ENCODE peak calls at places on chromosome 12, in eight cellular contexts. One of them, this sample, is unnamed.

GRCh38 chr12:76506149-76506548 is 53.4 kb downstream of the OSBPL8 start:
- DNase-seq in WTC11: no peak
- DNase-seq in Panc1: no peak
- DNase-seq in progenitor cell of endocrine pancreas: no peak
- DNase-seq in fibroblast of the aortic adventitia: no peak
- DNase-seq in cardiac muscle cell: no peak
- DNase-seq in AG09309: no peak
- DNase-seq in PC-9: no peak
- DNase-seq in this sample: no peak

GRCh38 chr12:14219156-14219555 is 146.3 kb upstream of the ATF7IP start:
- DNase-seq in WTC11: no peak
- DNase-seq in Panc1: no peak
- DNase-seq in progenitor cell of endocrine pancreas: no peak
- DNase-seq in fibroblast of the aortic adventitia: no peak
- DNase-seq in cardiac muscle cell: no peak
- DNase-seq in AG09309: no peak
- DNase-seq in PC-9: no peak
- DNase-seq in this sample: no peak

GRCh38 chr12:110921262-110921661 is 883 bp upstream of the MYL2 start:
- DNase-seq in WTC11: no peak
- DNase-seq in Panc1: no peak
- DNase-seq in progenitor cell of endocrine pancreas: no peak
- DNase-seq in fibroblast of the aortic adventitia: peak; percentile 37
- DNase-seq in cardiac muscle cell: no peak
- DNase-seq in AG09309: peak; percentile 4
- DNase-seq in PC-9: no peak
- DNase-seq in this sample: no peak

GRCh38 chr12:124848621-124849380 is 14.9 kb downstream of the SCARB1 start:
- DNase-seq in WTC11: no peak
- DNase-seq in Panc1: no peak
- DNase-seq in progenitor cell of endocrine pancreas: no peak
- DNase-seq in fibroblast of the aortic adventitia: no peak
- DNase-seq in cardiac muscle cell: no peak
- DNase-seq in AG09309: no peak
- DNase-seq in PC-9: no peak
- DNase-seq in this sample: no peak

GRCh38 chr12:82873951-82874350 is 187.2 kb downstream of the TMTC2 start:
- DNase-seq in WTC11: no peak
- DNase-seq in Panc1: no peak
- DNase-seq in progenitor cell of endocrine pancreas: no peak
- DNase-seq in fibroblast of the aortic adventitia: no peak
- DNase-seq in cardiac muscle cell: no peak
- DNase-seq in AG09309: no peak
- DNase-seq in PC-9: no peak
- DNase-seq in this sample: no peak

GRCh38 chr12:63905523-63905922 is 61.0 kb downstream of the SRGAP1 start:
- DNase-seq in WTC11: no peak
- DNase-seq in Panc1: no peak
- DNase-seq in progenitor cell of endocrine pancreas: no peak
- DNase-seq in fibroblast of the aortic adventitia: no peak
- DNase-seq in cardiac muscle cell: no peak
- DNase-seq in AG09309: no peak
- DNase-seq in PC-9: no peak
- DNase-seq in this sample: no peak

GRCh38 chr12:10709808-10710207 is 13.3 kb downstream of the YBX3 start:
- DNase-seq in WTC11: no peak
- DNase-seq in Panc1: no peak
- DNase-seq in progenitor cell of endocrine pancreas: no peak
- DNase-seq in fibroblast of the aortic adventitia: no peak
- DNase-seq in cardiac muscle cell: no peak
- DNase-seq in AG09309: no peak
- DNase-seq in PC-9: no peak
- DNase-seq in this sample: no peak

GRCh38 chr12:22100952-22101748 is 55.1 kb downstream of the CMAS start:
- DNase-seq in WTC11: peak; percentile 44
- DNase-seq in Panc1: peak; percentile 18
- DNase-seq in progenitor cell of endocrine pancreas: no peak
- DNase-seq in fibroblast of the aortic adventitia: peak; percentile 86
- DNase-seq in cardiac muscle cell: peak; percentile 69
- DNase-seq in AG09309: peak; percentile 31
- DNase-seq in PC-9: peak; percentile 11
- DNase-seq in this sample: peak; percentile 32

GRCh38 chr12:90301734-90302133 is 593.1 kb upstream of the ATP2B1 start:
- DNase-seq in WTC11: no peak
- DNase-seq in Panc1: no peak
- DNase-seq in progenitor cell of endocrine pancreas: no peak
- DNase-seq in fibroblast of the aortic adventitia: no peak
- DNase-seq in cardiac muscle cell: no peak
- DNase-seq in AG09309: no peak
- DNase-seq in PC-9: no peak
- DNase-seq in this sample: no peak

GRCh38 chr12:34396861-34397590 is 374.7 kb downstream of the ALG10 start:
- DNase-seq in WTC11: no peak
- DNase-seq in Panc1: no peak
- DNase-seq in progenitor cell of endocrine pancreas: peak; percentile 9
- DNase-seq in fibroblast of the aortic adventitia: no peak
- DNase-seq in cardiac muscle cell: no peak
- DNase-seq in AG09309: no peak
- DNase-seq in PC-9: peak; percentile 1
- DNase-seq in this sample: no peak

GRCh38 chr12:102533483-102533882 is 53.1 kb upstream of the IGF1 start:
- DNase-seq in WTC11: no peak
- DNase-seq in Panc1: no peak
- DNase-seq in progenitor cell of endocrine pancreas: no peak
- DNase-seq in fibroblast of the aortic adventitia: no peak
- DNase-seq in cardiac muscle cell: no peak
- DNase-seq in AG09309: no peak
- DNase-seq in PC-9: no peak
- DNase-seq in this sample: peak; percentile 3

GRCh38 chr12:31005944-31006361 is 67.7 kb upstream of the DDX11 start:
- DNase-seq in WTC11: peak; percentile 3
- DNase-seq in Panc1: no peak
- DNase-seq in progenitor cell of endocrine pancreas: no peak
- DNase-seq in fibroblast of the aortic adventitia: peak; percentile 27
- DNase-seq in cardiac muscle cell: no peak
- DNase-seq in AG09309: peak; percentile 54
- DNase-seq in PC-9: peak; percentile 95
- DNase-seq in this sample: no peak

GRCh38 chr12:124240493-124240892 is 54.4 kb upstream of the RFLNA start:
- DNase-seq in WTC11: peak; percentile 35
- DNase-seq in Panc1: no peak
- DNase-seq in progenitor cell of endocrine pancreas: no peak
- DNase-seq in fibroblast of the aortic adventitia: no peak
- DNase-seq in cardiac muscle cell: peak; percentile 9
- DNase-seq in AG09309: no peak
- DNase-seq in PC-9: no peak
- DNase-seq in this sample: no peak

GRCh38 chr12:104138747-104139186 is 757 bp upstream of the NFYB start:
- DNase-seq in WTC11: peak; percentile 12
- DNase-seq in Panc1: no peak
- DNase-seq in progenitor cell of endocrine pancreas: no peak
- DNase-seq in fibroblast of the aortic adventitia: peak; percentile 21
- DNase-seq in cardiac muscle cell: peak; percentile 26
- DNase-seq in AG09309: no peak
- DNase-seq in PC-9: no peak
- DNase-seq in this sample: peak; percentile 31

GRCh38 chr12:22284871-22285270 is 49.6 kb downstream of the ST8SIA1 start:
- DNase-seq in WTC11: no peak
- DNase-seq in Panc1: no peak
- DNase-seq in progenitor cell of endocrine pancreas: no peak
- DNase-seq in fibroblast of the aortic adventitia: peak; percentile 55
- DNase-seq in cardiac muscle cell: no peak
- DNase-seq in AG09309: no peak
- DNase-seq in PC-9: no peak
- DNase-seq in this sample: no peak

GRCh38 chr12:132117558-132117875 is 26.6 kb downstream of the DDX51 start:
- DNase-seq in WTC11: peak; percentile 43
- DNase-seq in Panc1: no peak
- DNase-seq in progenitor cell of endocrine pancreas: no peak
- DNase-seq in fibroblast of the aortic adventitia: no peak
- DNase-seq in cardiac muscle cell: no peak
- DNase-seq in AG09309: no peak
- DNase-seq in PC-9: no peak
- DNase-seq in this sample: no peak

GRCh38 chr12:7017870-7018349 is 366 bp downstream of the LPCAT3 start:
- DNase-seq in WTC11: no peak
- DNase-seq in Panc1: no peak
- DNase-seq in progenitor cell of endocrine pancreas: no peak
- DNase-seq in fibroblast of the aortic adventitia: no peak
- DNase-seq in cardiac muscle cell: no peak
- DNase-seq in AG09309: no peak
- DNase-seq in PC-9: no peak
- DNase-seq in this sample: peak; percentile 77

GRCh38 chr12:12927211-12928079 is 24.5 kb downstream of the GPRC5D start:
- DNase-seq in WTC11: no peak
- DNase-seq in Panc1: no peak
- DNase-seq in progenitor cell of endocrine pancreas: peak; percentile 80
- DNase-seq in fibroblast of the aortic adventitia: no peak
- DNase-seq in cardiac muscle cell: peak; percentile 83
- DNase-seq in AG09309: no peak
- DNase-seq in PC-9: peak; percentile 94
- DNase-seq in this sample: peak; percentile 65

GRCh38 chr12:96044017-96044985 is 8.9 kb upstream of the LTA4H start:
- DNase-seq in WTC11: no peak
- DNase-seq in Panc1: no peak
- DNase-seq in progenitor cell of endocrine pancreas: no peak
- DNase-seq in fibroblast of the aortic adventitia: peak; percentile 82
- DNase-seq in cardiac muscle cell: no peak
- DNase-seq in AG09309: peak; percentile 46
- DNase-seq in PC-9: no peak
- DNase-seq in this sample: no peak

GRCh38 chr12:121240484-121241202 is 30.7 kb downstream of the P2RX4 start:
- DNase-seq in WTC11: peak; percentile 50
- DNase-seq in Panc1: no peak
- DNase-seq in progenitor cell of endocrine pancreas: no peak
- DNase-seq in fibroblast of the aortic adventitia: peak; percentile 27
- DNase-seq in cardiac muscle cell: no peak
- DNase-seq in AG09309: no peak
- DNase-seq in PC-9: no peak
- DNase-seq in this sample: peak; percentile 45

GRCh38 chr12:56315256-56315625 is 547 bp downstream of the CNPY2 start:
- DNase-seq in WTC11: no peak
- DNase-seq in Panc1: no peak
- DNase-seq in progenitor cell of endocrine pancreas: no peak
- DNase-seq in fibroblast of the aortic adventitia: no peak
- DNase-seq in cardiac muscle cell: no peak
- DNase-seq in AG09309: no peak
- DNase-seq in PC-9: no peak
- DNase-seq in this sample: peak; percentile 25

GRCh38 chr12:69583203-69583602 is 2.1 kb upstream of the CCT2 start:
- DNase-seq in WTC11: peak; percentile 44
- DNase-seq in Panc1: no peak
- DNase-seq in progenitor cell of endocrine pancreas: no peak
- DNase-seq in fibroblast of the aortic adventitia: no peak
- DNase-seq in cardiac muscle cell: peak; percentile 50
- DNase-seq in AG09309: no peak
- DNase-seq in PC-9: no peak
- DNase-seq in this sample: no peak

GRCh38 chr12:130026608-130027176 is 122.9 kb upstream of the TMEM132D start:
- DNase-seq in WTC11: peak; percentile 33
- DNase-seq in Panc1: no peak
- DNase-seq in progenitor cell of endocrine pancreas: peak; percentile 37
- DNase-seq in fibroblast of the aortic adventitia: no peak
- DNase-seq in cardiac muscle cell: peak; percentile 60
- DNase-seq in AG09309: no peak
- DNase-seq in PC-9: peak; percentile 28
- DNase-seq in this sample: peak; percentile 69

GRCh38 chr12:114659084-114659483 is 24.9 kb downstream of the TBX3 start:
- DNase-seq in WTC11: no peak
- DNase-seq in Panc1: no peak
- DNase-seq in progenitor cell of endocrine pancreas: no peak
- DNase-seq in fibroblast of the aortic adventitia: no peak
- DNase-seq in cardiac muscle cell: no peak
- DNase-seq in AG09309: no peak
- DNase-seq in PC-9: no peak
- DNase-seq in this sample: no peak
- TF ChIP-seq CTCF in WTC11: no peak
- TF ChIP-seq CTCF in Panc1: no peak
- TF ChIP-seq CTCF in progenitor cell of endocrine pancreas: no peak
- TF ChIP-seq CTCF in fibroblast of the aortic adventitia: no peak
- TF ChIP-seq CTCF in cardiac muscle cell: no peak
- TF ChIP-seq CTCF in AG09309: no peak
- TF ChIP-seq CTCF in PC-9: no peak
- TF ChIP-seq CTCF in this sample: no peak

GRCh38 chr12:42024495-42024830 is 120.2 kb downstream of the GXYLT1 start:
- DNase-seq in WTC11: no peak
- DNase-seq in Panc1: no peak
- DNase-seq in progenitor cell of endocrine pancreas: no peak
- DNase-seq in fibroblast of the aortic adventitia: no peak
- DNase-seq in cardiac muscle cell: no peak
- DNase-seq in AG09309: no peak
- DNase-seq in PC-9: no peak
- DNase-seq in this sample: no peak
- TF ChIP-seq CTCF in WTC11: no peak
- TF ChIP-seq CTCF in Panc1: no peak
- TF ChIP-seq CTCF in progenitor cell of endocrine pancreas: no peak
- TF ChIP-seq CTCF in fibroblast of the aortic adventitia: no peak
- TF ChIP-seq CTCF in cardiac muscle cell: no peak
- TF ChIP-seq CTCF in AG09309: no peak
- TF ChIP-seq CTCF in PC-9: peak; percentile 15
- TF ChIP-seq CTCF in this sample: no peak

GRCh38 chr12:123121670-123122069 is 29.2 kb downstream of the PITPNM2 start:
- DNase-seq in WTC11: no peak
- DNase-seq in Panc1: no peak
- DNase-seq in progenitor cell of endocrine pancreas: no peak
- DNase-seq in fibroblast of the aortic adventitia: no peak
- DNase-seq in cardiac muscle cell: no peak
- DNase-seq in AG09309: no peak
- DNase-seq in PC-9: no peak
- DNase-seq in this sample: no peak

GRCh38 chr12:123122649-123123048 is 28.2 kb downstream of the PITPNM2 start:
- DNase-seq in WTC11: no peak
- DNase-seq in Panc1: no peak
- DNase-seq in progenitor cell of endocrine pancreas: no peak
- DNase-seq in fibroblast of the aortic adventitia: no peak
- DNase-seq in cardiac muscle cell: no peak
- DNase-seq in AG09309: no peak
- DNase-seq in PC-9: no peak
- DNase-seq in this sample: no peak

GRCh38 chr12:123131291-123131831 is 19.5 kb downstream of the PITPNM2 start:
- DNase-seq in WTC11: no peak
- DNase-seq in Panc1: no peak
- DNase-seq in progenitor cell of endocrine pancreas: no peak
- DNase-seq in fibroblast of the aortic adventitia: no peak
- DNase-seq in cardiac muscle cell: no peak
- DNase-seq in AG09309: no peak
- DNase-seq in PC-9: peak; percentile 42
- DNase-seq in this sample: no peak

GRCh38 chr12:123129651-123130050 is 21.2 kb downstream of the PITPNM2 start:
- DNase-seq in WTC11: no peak
- DNase-seq in Panc1: no peak
- DNase-seq in progenitor cell of endocrine pancreas: no peak
- DNase-seq in fibroblast of the aortic adventitia: no peak
- DNase-seq in cardiac muscle cell: no peak
- DNase-seq in AG09309: no peak
- DNase-seq in PC-9: no peak
- DNase-seq in this sample: no peak

GRCh38 chr12:123126294-123127144 is 24.4 kb downstream of the PITPNM2 start:
- DNase-seq in WTC11: no peak
- DNase-seq in Panc1: peak; percentile 78
- DNase-seq in progenitor cell of endocrine pancreas: no peak
- DNase-seq in fibroblast of the aortic adventitia: peak; percentile 64
- DNase-seq in cardiac muscle cell: no peak
- DNase-seq in AG09309: peak; percentile 97
- DNase-seq in PC-9: peak; percentile 84
- DNase-seq in this sample: no peak
- TF ChIP-seq CTCF in WTC11: no peak
- TF ChIP-seq CTCF in Panc1: no peak
- TF ChIP-seq CTCF in progenitor cell of endocrine pancreas: no peak
- TF ChIP-seq CTCF in fibroblast of the aortic adventitia: peak; percentile 23
- TF ChIP-seq CTCF in cardiac muscle cell: peak; percentile 44
- TF ChIP-seq CTCF in AG09309: peak; percentile 55
- TF ChIP-seq CTCF in PC-9: no peak
- TF ChIP-seq CTCF in this sample: no peak

GRCh38 chr12:32049956-32050355 is 56.7 kb upstream of the BICD1 start:
- DNase-seq in WTC11: no peak
- DNase-seq in Panc1: no peak
- DNase-seq in progenitor cell of endocrine pancreas: no peak
- DNase-seq in fibroblast of the aortic adventitia: no peak
- DNase-seq in cardiac muscle cell: no peak
- DNase-seq in AG09309: no peak
- DNase-seq in PC-9: no peak
- DNase-seq in this sample: no peak
- TF ChIP-seq CTCF in WTC11: no peak
- TF ChIP-seq CTCF in Panc1: no peak
- TF ChIP-seq CTCF in progenitor cell of endocrine pancreas: no peak
- TF ChIP-seq CTCF in fibroblast of the aortic adventitia: no peak
- TF ChIP-seq CTCF in cardiac muscle cell: no peak
- TF ChIP-seq CTCF in AG09309: no peak
- TF ChIP-seq CTCF in PC-9: no peak
- TF ChIP-seq CTCF in this sample: no peak